ENCODE peak calls at places on chromosomes 13 and 19, in eight cellular contexts. I is CD8-positive, alpha-beta T cell; D is epithelial cell of prostate; R is tibial artery; P is activated CD4-positive, alpha-beta T cell treated with anti-CD3 and anti-CD28 coated beads for 24 hours; L is epithelial cell of esophagus; Q is ovary; V is C1 segment of cervical spinal cord. C is an unnamed sample.

GRCh38 chr13:60431108-60431700 is 34.2 kb downstream of the TDRD3 start:
- DNase-seq in R (no peak), Q (no peak), D (no peak), I (no peak), V (no peak), L (peak), P (no peak), C (no peak)

GRCh38 chr13:110518571-110518970 is 43.0 kb downstream of the RAB20 start:
- DNase-seq in I (no peak), D (no peak), V (no peak), Q (no peak), L (no peak), R (peak), P (no peak), C (no peak)

GRCh38 chr19:3365447-3366103 is 808 bp upstream of the NFIC start:
- DNase-seq in I (no peak), P (no peak), V (peak), D (no peak), Q (peak), L (peak), R (peak), C (peak)

GRCh38 chr13:111955412-111955769 is 111.6 kb upstream of the SOX1 start:
- DNase-seq in I (no peak), V (no peak), D (no peak), P (no peak), R (no peak), L (no peak), Q (no peak), C (no peak)

GRCh38 chr19:1856698-1857603 is 6.4 kb downstream of the KLF16 start:
- DNase-seq in D (peak), Q (peak), L (peak), V (peak), P (no peak), I (no peak), R (peak), C (peak)

GRCh38 chr13:83019986-83020385 is 862.3 kb downstream of the SLITRK1 start:
- DNase-seq in D (no peak), Q (no peak), V (no peak), P (no peak), R (no peak), I (no peak), L (no peak), C (no peak)

GRCh38 chr13:113765241-113765910 is 6.3 kb downstream of the TMEM255B start:
- DNase-seq in I (no peak), Q (no peak), D (no peak), P (no peak), L (no peak), V (no peak), R (peak), C (no peak)

GRCh38 chr13:41459754-41460111 is 2.4 kb downstream of the RGCC start:
- DNase-seq in P (no peak), V (no peak), Q (no peak), L (no peak), D (no peak), I (no peak), R (no peak), C (no peak)

GRCh38 chr13:79688741-79689140 is 207.8 kb downstream of the NDFIP2 start:
- DNase-seq in I (no peak), V (no peak), L (no peak), R (no peak), D (no peak), Q (no peak), P (no peak), C (no peak)